ENCODE peak calls at places on chromosomes 5 and 9, in seven cellular contexts. K, B, J, G, D, I and A are unnamed samples.

GRCh38 chr5:1111727-1112289 is at the start of gene SLC12A7:
- DNase-seq in K (peak; percentile 74), B (no peak), J (peak; percentile 73), G (peak; percentile 81), D (peak; percentile 45), I (peak; percentile 68), A (no peak)

GRCh38 chr9:19231126-19232035 is 888 bp downstream of the DENND4C start:
- DNase-seq in K (peak; percentile 23), B (no peak), J (no peak), G (peak; percentile 58), D (no peak), I (no peak), A (peak; percentile 24)

GRCh38 chr5:125042243-125042887 is 295.9 kb upstream of the ZNF608 start:
- DNase-seq in K (no peak), B (no peak), J (no peak), G (no peak), D (no peak), I (no peak), A (no peak)

GRCh38 chr5:10904862-10905432 is 143.9 kb upstream of the DAP start:
- DNase-seq in K (no peak), B (no peak), J (no peak), G (no peak), D (no peak), I (no peak), A (no peak)

GRCh38 chr9:94921072-94921471 is 194.6 kb downstream of the AOPEP start:
- DNase-seq in K (no peak), B (no peak), J (no peak), G (no peak), D (no peak), I (peak; percentile 56), A (peak; percentile 68)

GRCh38 chr5:95081500-95082355 is 203.2 kb downstream of the MCTP1 start:
- DNase-seq in K (peak; percentile 8), B (no peak), J (peak; percentile 43), G (peak; percentile 32), D (peak; percentile 49), I (no peak), A (peak; percentile 21)

GRCh38 chr9:15136646-15137045 is 170.4 kb downstream of the TTC39B start:
- DNase-seq in K (no peak), B (no peak), J (no peak), G (no peak), D (no peak), I (no peak), A (no peak)

GRCh38 chr9:34413229-34413852 is 36.6 kb upstream of the MYORG start:
- DNase-seq in K (no peak), B (peak; percentile 60), J (no peak), G (peak; percentile 48), D (peak; percentile 20), I (peak; percentile 53), A (no peak)

GRCh38 chr5:35963381-35963843 is 25.0 kb upstream of the CAPSL start:
- DNase-seq in K (no peak), B (no peak), J (no peak), G (peak; percentile 47), D (no peak), I (no peak), A (no peak)

GRCh38 chr9:126613656-126614055 is at the start of gene LMX1B:
- DNase-seq in K (peak; percentile 26), B (no peak), J (peak; percentile 61), G (peak; percentile 77), D (no peak), I (no peak), A (no peak)

GRCh38 chr9:20557286-20557685 is 65.0 kb downstream of the MLLT3 start:
- DNase-seq in K (no peak), B (no peak), J (no peak), G (no peak), D (no peak), I (no peak), A (no peak)

GRCh38 chr9:4691794-4692193 is 12.4 kb downstream of the CDC37L1 start:
- DNase-seq in K (no peak), B (no peak), J (no peak), G (no peak), D (no peak), I (no peak), A (no peak)

GRCh38 chr9:68427216-68427994 is 71.0 kb downstream of the PGM5 start:
- DNase-seq in K (no peak), B (no peak), J (no peak), G (no peak), D (no peak), I (no peak), A (no peak)

GRCh38 chr5:65382582-65382981 is 99.1 kb downstream of the ADAMTS6 start:
- DNase-seq in K (no peak), B (no peak), J (no peak), G (no peak), D (no peak), I (no peak), A (no peak)

GRCh38 chr9:128882677-128883590 is 1.0 kb downstream of the LRRC8A start:
- DNase-seq in K (no peak), B (no peak), J (no peak), G (no peak), D (no peak), I (peak; percentile 46), A (no peak)

GRCh38 chr5:103706939-103707682 is 144.5 kb upstream of the NUDT12 start:
- DNase-seq in K (no peak), B (no peak), J (no peak), G (no peak), D (no peak), I (no peak), A (no peak)

GRCh38 chr9:2018162-2018643 is 3.1 kb downstream of the SMARCA2 start:
- DNase-seq in K (no peak), B (no peak), J (no peak), G (peak; percentile 37), D (no peak), I (no peak), A (no peak)

GRCh38 chr9:2016411-2017208 is 1.5 kb downstream of the SMARCA2 start:
- DNase-seq in K (peak; percentile 89), B (peak; percentile 88), J (peak; percentile 84), G (peak; percentile 90), D (peak; percentile 75), I (peak; percentile 79), A (peak; percentile 77)

GRCh38 chr9:2018764-2019548 is 3.8 kb downstream of the SMARCA2 start:
- DNase-seq in K (no peak), B (no peak), J (no peak), G (peak; percentile 31), D (no peak), I (no peak), A (no peak)

GRCh38 chr9:2017209-2017458 is 2.0 kb downstream of the SMARCA2 start:
- DNase-seq in K (no peak), B (no peak), J (no peak), G (no peak), D (peak; percentile 20), I (no peak), A (no peak)

GRCh38 chr9:2017459-2018161 is 2.5 kb downstream of the SMARCA2 start:
- DNase-seq in K (peak; percentile 68), B (peak; percentile 67), J (peak; percentile 85), G (peak; percentile 85), D (peak; percentile 61), I (peak; percentile 79), A (peak; percentile 54)
- TF ChIP-seq POLR2A in K (peak; percentile 55), B (no peak), J (no peak), G (no peak), D (peak; percentile 45), I (peak; percentile 63), A (peak; percentile 46)

DNA sequence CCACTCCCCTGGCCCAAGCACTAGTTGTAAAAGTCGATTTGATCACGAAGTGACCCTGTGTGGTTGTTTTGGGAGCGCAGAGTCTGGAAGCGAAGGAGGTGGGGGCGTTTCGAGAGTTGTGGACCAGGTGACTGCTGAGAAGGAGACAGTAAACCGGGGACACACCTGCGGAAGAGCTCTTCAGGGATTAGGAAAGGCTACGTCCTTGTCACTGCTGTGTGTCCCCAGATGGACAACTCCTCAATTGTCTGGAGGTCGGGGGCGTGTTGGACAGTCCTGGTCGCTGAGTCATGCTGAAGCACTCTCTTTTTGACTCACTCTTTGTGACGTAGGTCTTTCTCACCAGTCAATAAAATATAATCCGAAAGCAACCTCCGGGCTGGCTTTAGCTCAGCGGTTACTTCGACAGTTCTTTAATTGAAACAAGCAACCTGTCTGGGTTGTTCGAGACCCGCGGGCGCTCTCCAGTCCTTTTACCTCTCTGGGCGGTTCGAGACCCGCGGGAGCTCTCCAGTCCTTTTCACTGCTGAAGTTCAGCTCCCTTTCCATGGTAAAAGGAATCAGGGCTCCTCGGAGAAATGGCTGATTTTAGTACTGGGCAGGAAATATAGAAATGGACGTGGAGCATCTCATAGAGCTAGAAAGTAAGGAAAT is 10.8 kb downstream of the ZMAT2 start:
- DNase-seq in K (peak; percentile 93), B (peak; percentile 82), J (peak; percentile 91), G (peak; percentile 92), D (peak; percentile 93), I (peak; percentile 78), A (peak; percentile 39)
- TF ChIP-seq POLR2A in K (peak; percentile 71), B (peak; percentile 38), J (no peak), G (no peak), D (peak; percentile 35), I (peak; percentile 76), A (no peak)

DNA sequence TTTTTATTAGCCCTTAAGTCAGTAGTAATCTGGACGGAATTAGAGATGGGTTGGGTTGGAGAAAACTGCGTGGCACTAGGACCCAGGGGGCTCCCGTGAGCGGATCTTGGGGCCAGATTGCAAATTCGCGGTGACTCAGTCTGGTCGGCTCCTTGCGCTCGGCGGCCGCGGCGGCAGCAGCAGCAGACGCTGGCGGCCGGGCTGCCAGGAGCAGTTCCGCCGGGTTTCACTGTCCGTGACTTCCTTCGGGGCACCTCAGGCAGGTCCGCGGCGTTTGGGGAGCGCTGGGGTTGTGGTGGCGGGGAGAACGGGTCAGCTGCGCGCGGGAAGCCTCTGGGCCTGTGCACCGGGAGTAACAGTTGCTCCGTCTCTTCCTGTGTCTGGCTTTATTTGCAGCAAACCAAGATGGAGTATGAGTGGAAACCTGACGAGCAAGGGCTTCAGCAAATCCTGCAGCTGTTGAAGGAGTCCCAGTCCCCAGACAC is 31.6 kb downstream of the TNPO1 start:
- DNase-seq in K (peak; percentile 91), B (peak; percentile 81), J (peak; percentile 92), G (peak; percentile 97), D (peak; percentile 84), I (peak; percentile 85), A (peak; percentile 58)
- TF ChIP-seq POLR2A in K (peak; percentile 74), B (peak; percentile 56), J (no peak), G (no peak), D (peak; percentile 70), I (peak; percentile 68), A (peak; percentile 98)

GRCh38 chr9:32304495-32304894 is 79.9 kb upstream of the ACO1 start:
- DNase-seq in K (no peak), B (no peak), J (no peak), G (no peak), D (no peak), I (no peak), A (no peak)

GRCh38 chr9:32300373-32300772 is 84.1 kb upstream of the ACO1 start:
- DNase-seq in K (no peak), B (no peak), J (no peak), G (no peak), D (no peak), I (no peak), A (no peak)
- TF ChIP-seq POLR2A in K (no peak), B (no peak), J (no peak), G (no peak), D (no peak), I (no peak), A (no peak)

GRCh38 chr5:173448856-173449255 is 120.6 kb upstream of the STC2 start:
- DNase-seq in K (no peak), B (no peak), J (no peak), G (no peak), D (no peak), I (no peak), A (no peak)
- TF ChIP-seq POLR2A in K (no peak), B (no peak), J (no peak), G (no peak), D (no peak), I (no peak), A (no peak)